ENCODE peak calls at places on chromosomes 4 and X, in nine cellular contexts. One of them, this sample, is unnamed.
A peak's percentile ranks its signal among the peaks of the same experiment; 100 is the strongest.

GRCh38 chr4:680931-681645 is 6.7 kb downstream of the MYL5 start:
- DNase-seq in neural crest cell: peak; percentile 52
- DNase-seq in GM20000: peak; percentile 89
- DNase-seq in upper lobe of right lung: peak; percentile 87
- DNase-seq in tibial artery: peak; percentile 61
- DNase-seq in DND-41: peak; percentile 67
- DNase-seq in GM23338: peak; percentile 77
- DNase-seq in right lobe of liver: no peak
- DNase-seq in dorsolateral prefrontal cortex: no peak
- DNase-seq in this sample: no peak

GRCh38 chr4:157808796-157809408 is 363.9 kb downstream of the GASK1B start:
- DNase-seq in neural crest cell: no peak
- DNase-seq in GM20000: no peak
- DNase-seq in upper lobe of right lung: no peak
- DNase-seq in tibial artery: no peak
- DNase-seq in DND-41: no peak
- DNase-seq in GM23338: no peak
- DNase-seq in right lobe of liver: no peak
- DNase-seq in dorsolateral prefrontal cortex: no peak
- DNase-seq in this sample: no peak

GRCh38 chr4:179750374-179750773 is 2308.1 kb upstream of the AGA start:
- DNase-seq in neural crest cell: no peak
- DNase-seq in GM20000: no peak
- DNase-seq in upper lobe of right lung: no peak
- DNase-seq in tibial artery: no peak
- DNase-seq in DND-41: no peak
- DNase-seq in GM23338: no peak
- DNase-seq in right lobe of liver: no peak
- DNase-seq in dorsolateral prefrontal cortex: no peak
- DNase-seq in this sample: no peak

GRCh38 chr4:128130621-128131020 is 69.5 kb downstream of the LARP1B start:
- DNase-seq in neural crest cell: no peak
- DNase-seq in GM20000: no peak
- DNase-seq in upper lobe of right lung: no peak
- DNase-seq in tibial artery: no peak
- DNase-seq in DND-41: no peak
- DNase-seq in GM23338: no peak
- DNase-seq in right lobe of liver: no peak
- DNase-seq in dorsolateral prefrontal cortex: no peak
- DNase-seq in this sample: no peak

GRCh38 chrX:111736571-111736970 is 55.6 kb downstream of the ALG13 start:
- DNase-seq in neural crest cell: no peak
- DNase-seq in GM20000: no peak
- DNase-seq in upper lobe of right lung: no peak
- DNase-seq in tibial artery: no peak
- DNase-seq in DND-41: no peak
- DNase-seq in GM23338: no peak
- DNase-seq in right lobe of liver: no peak
- DNase-seq in dorsolateral prefrontal cortex: no peak
- DNase-seq in this sample: no peak

GRCh38 chr4:126591583-126591982 is 1041.2 kb upstream of the INTU start:
- DNase-seq in neural crest cell: no peak
- DNase-seq in GM20000: no peak
- DNase-seq in upper lobe of right lung: no peak
- DNase-seq in tibial artery: no peak
- DNase-seq in DND-41: no peak
- DNase-seq in GM23338: no peak
- DNase-seq in right lobe of liver: no peak
- DNase-seq in dorsolateral prefrontal cortex: no peak
- DNase-seq in this sample: no peak

GRCh38 chr4:154490589-154491340 is 834 bp downstream of the DCHS2 start:
- DNase-seq in neural crest cell: peak; percentile 28
- DNase-seq in GM20000: peak; percentile 74
- DNase-seq in upper lobe of right lung: no peak
- DNase-seq in tibial artery: no peak
- DNase-seq in DND-41: no peak
- DNase-seq in GM23338: peak; percentile 57
- DNase-seq in right lobe of liver: no peak
- DNase-seq in dorsolateral prefrontal cortex: no peak
- DNase-seq in this sample: no peak

GRCh38 chr4:60313616-60314015 is 886.5 kb upstream of the ADGRL3 start:
- DNase-seq in neural crest cell: no peak
- DNase-seq in GM20000: no peak
- DNase-seq in upper lobe of right lung: no peak
- DNase-seq in tibial artery: no peak
- DNase-seq in DND-41: no peak
- DNase-seq in GM23338: no peak
- DNase-seq in right lobe of liver: no peak
- DNase-seq in dorsolateral prefrontal cortex: no peak
- DNase-seq in this sample: no peak

GRCh38 chrX:144531877-144532276 is 648.0 kb downstream of the UBE2NL start:
- DNase-seq in neural crest cell: no peak
- DNase-seq in GM20000: no peak
- DNase-seq in upper lobe of right lung: no peak
- DNase-seq in tibial artery: no peak
- DNase-seq in DND-41: no peak
- DNase-seq in GM23338: no peak
- DNase-seq in right lobe of liver: no peak
- DNase-seq in dorsolateral prefrontal cortex: no peak
- DNase-seq in this sample: no peak

GRCh38 chr4:24118031-24118430 is 228.2 kb upstream of the PPARGC1A start:
- DNase-seq in neural crest cell: no peak
- DNase-seq in GM20000: no peak
- DNase-seq in upper lobe of right lung: no peak
- DNase-seq in tibial artery: no peak
- DNase-seq in DND-41: no peak
- DNase-seq in GM23338: no peak
- DNase-seq in right lobe of liver: no peak
- DNase-seq in dorsolateral prefrontal cortex: no peak
- DNase-seq in this sample: no peak

GRCh38 chr4:169615467-169616106 is 3.2 kb upstream of the NEK1 start:
- DNase-seq in neural crest cell: no peak
- DNase-seq in GM20000: no peak
- DNase-seq in upper lobe of right lung: no peak
- DNase-seq in tibial artery: no peak
- DNase-seq in DND-41: no peak
- DNase-seq in GM23338: no peak
- DNase-seq in right lobe of liver: no peak
- DNase-seq in dorsolateral prefrontal cortex: no peak
- DNase-seq in this sample: no peak

GRCh38 chr4:91527056-91527455 is 776.7 kb upstream of the GRID2 start:
- DNase-seq in neural crest cell: no peak
- DNase-seq in GM20000: no peak
- DNase-seq in upper lobe of right lung: no peak
- DNase-seq in tibial artery: no peak
- DNase-seq in DND-41: no peak
- DNase-seq in GM23338: no peak
- DNase-seq in right lobe of liver: no peak
- DNase-seq in dorsolateral prefrontal cortex: no peak
- DNase-seq in this sample: no peak

GRCh38 chr4:144648042-144648441 is 2.1 kb downstream of the HHIP start:
- DNase-seq in neural crest cell: no peak
- DNase-seq in GM20000: no peak
- DNase-seq in upper lobe of right lung: no peak
- DNase-seq in tibial artery: no peak
- DNase-seq in DND-41: no peak
- DNase-seq in GM23338: peak; percentile 42
- DNase-seq in right lobe of liver: no peak
- DNase-seq in dorsolateral prefrontal cortex: no peak
- DNase-seq in this sample: no peak

GRCh38 chr4:8381814-8382581 is 58.5 kb downstream of the ACOX3 start:
- DNase-seq in neural crest cell: no peak
- DNase-seq in GM20000: no peak
- DNase-seq in upper lobe of right lung: no peak
- DNase-seq in tibial artery: no peak
- DNase-seq in DND-41: no peak
- DNase-seq in GM23338: no peak
- DNase-seq in right lobe of liver: no peak
- DNase-seq in dorsolateral prefrontal cortex: peak; percentile 18
- DNase-seq in this sample: no peak

GRCh38 chr4:80184791-80185756 is 12.2 kb upstream of the PRDM8 start:
- DNase-seq in neural crest cell: no peak
- DNase-seq in GM20000: peak; percentile 38
- DNase-seq in upper lobe of right lung: no peak
- DNase-seq in tibial artery: peak; percentile 28
- DNase-seq in DND-41: peak; percentile 58
- DNase-seq in GM23338: peak; percentile 70
- DNase-seq in right lobe of liver: no peak
- DNase-seq in dorsolateral prefrontal cortex: no peak
- DNase-seq in this sample: no peak

GRCh38 chr4:182916483-182917181 is 554 bp downstream of the DCTD start:
- DNase-seq in neural crest cell: peak; percentile 40
- DNase-seq in GM20000: peak; percentile 41
- DNase-seq in upper lobe of right lung: peak; percentile 86
- DNase-seq in tibial artery: peak; percentile 58
- DNase-seq in DND-41: peak; percentile 57
- DNase-seq in GM23338: peak; percentile 50
- DNase-seq in right lobe of liver: peak; percentile 60
- DNase-seq in dorsolateral prefrontal cortex: peak; percentile 48
- DNase-seq in this sample: no peak

GRCh38 chrX:54043696-54044125 is 562 bp downstream of the PHF8 start:
- DNase-seq in neural crest cell: no peak
- DNase-seq in GM20000: peak; percentile 15
- DNase-seq in upper lobe of right lung: peak; percentile 77
- DNase-seq in tibial artery: peak; percentile 22
- DNase-seq in DND-41: peak; percentile 40
- DNase-seq in GM23338: peak; percentile 49
- DNase-seq in right lobe of liver: no peak
- DNase-seq in dorsolateral prefrontal cortex: peak; percentile 28
- DNase-seq in this sample: no peak

GRCh38 chrX:123308663-123309062 is 124.6 kb downstream of the GRIA3 start:
- DNase-seq in neural crest cell: no peak
- DNase-seq in GM20000: no peak
- DNase-seq in upper lobe of right lung: no peak
- DNase-seq in tibial artery: no peak
- DNase-seq in DND-41: no peak
- DNase-seq in GM23338: no peak
- DNase-seq in right lobe of liver: no peak
- DNase-seq in dorsolateral prefrontal cortex: no peak
- DNase-seq in this sample: no peak

GRCh38 chr4:182140547-182140946 is 102.7 kb upstream of the TENM3 start:
- DNase-seq in neural crest cell: no peak
- DNase-seq in GM20000: no peak
- DNase-seq in upper lobe of right lung: no peak
- DNase-seq in tibial artery: no peak
- DNase-seq in DND-41: no peak
- DNase-seq in GM23338: peak; percentile 14
- DNase-seq in right lobe of liver: no peak
- DNase-seq in dorsolateral prefrontal cortex: no peak
- DNase-seq in this sample: no peak

GRCh38 chrX:38973327-38973726 is 172.1 kb downstream of the MID1IP1 start:
- DNase-seq in neural crest cell: no peak
- DNase-seq in GM20000: no peak
- DNase-seq in upper lobe of right lung: peak; percentile 57
- DNase-seq in tibial artery: no peak
- DNase-seq in DND-41: no peak
- DNase-seq in GM23338: no peak
- DNase-seq in right lobe of liver: no peak
- DNase-seq in dorsolateral prefrontal cortex: no peak
- DNase-seq in this sample: no peak

DNA sequence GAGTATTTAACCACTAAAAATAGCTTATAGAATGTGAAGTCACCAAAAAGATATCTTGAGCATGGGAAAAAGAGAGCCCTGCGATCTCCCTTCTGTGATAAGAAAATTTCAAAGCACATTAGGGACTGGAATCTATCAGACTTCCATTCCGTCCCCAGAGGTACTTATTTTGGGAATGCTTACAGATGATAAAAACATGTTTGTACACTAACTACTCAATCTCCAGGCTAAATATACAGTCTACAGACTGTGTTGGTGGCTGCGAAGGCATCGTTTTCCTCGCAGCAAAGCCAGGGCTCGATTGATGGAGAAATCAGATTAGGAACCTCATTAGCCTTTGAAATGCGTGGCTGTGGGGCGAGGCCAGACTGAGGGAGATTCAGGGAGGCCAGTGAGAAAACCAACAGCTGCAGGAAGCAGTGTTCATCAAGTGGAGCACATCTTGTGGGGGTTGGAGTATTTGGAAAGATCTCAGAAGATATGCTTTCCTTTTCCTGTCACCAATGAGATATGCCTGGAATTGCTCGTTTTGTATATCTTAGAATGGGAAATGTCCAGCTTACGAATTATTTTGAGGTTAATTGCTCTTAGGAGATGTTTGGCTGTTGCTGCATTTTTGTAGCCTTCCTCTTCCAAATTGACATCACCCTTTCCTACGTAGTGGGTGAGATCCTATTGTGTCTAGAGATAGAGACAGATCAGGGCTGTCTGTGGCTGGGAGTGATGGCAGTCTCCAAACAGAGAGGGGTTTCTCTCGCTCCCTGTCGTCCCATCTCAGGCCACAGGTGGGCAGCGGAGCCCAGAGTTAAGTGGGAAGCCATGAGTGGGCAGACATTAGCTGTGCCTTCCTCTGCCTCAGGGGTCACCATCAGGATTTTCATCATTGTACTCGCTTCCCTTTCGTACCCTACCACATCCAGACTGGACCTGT is 225.0 kb upstream of the FAT1 start:
- DNase-seq in neural crest cell: peak; percentile 41
- DNase-seq in GM20000: no peak
- DNase-seq in upper lobe of right lung: no peak
- DNase-seq in tibial artery: no peak
- DNase-seq in DND-41: no peak
- DNase-seq in GM23338: peak; percentile 70
- DNase-seq in right lobe of liver: no peak
- DNase-seq in dorsolateral prefrontal cortex: no peak
- DNase-seq in this sample: no peak
- TF ChIP-seq CTCF in neural crest cell: peak; percentile 55
- TF ChIP-seq CTCF in GM20000: no peak
- TF ChIP-seq CTCF in upper lobe of right lung: peak; percentile 27
- TF ChIP-seq CTCF in tibial artery: peak; percentile 18
- TF ChIP-seq CTCF in DND-41: peak; percentile 11
- TF ChIP-seq CTCF in GM23338: peak; percentile 66
- TF ChIP-seq CTCF in right lobe of liver: no peak
- TF ChIP-seq CTCF in dorsolateral prefrontal cortex: no peak
- TF ChIP-seq CTCF in this sample: peak; percentile 35

GRCh38 chr4:39464886-39465501 is 6.1 kb downstream of the LIAS start:
- DNase-seq in neural crest cell: no peak
- DNase-seq in GM20000: no peak
- DNase-seq in upper lobe of right lung: no peak
- DNase-seq in tibial artery: no peak
- DNase-seq in DND-41: no peak
- DNase-seq in GM23338: no peak
- DNase-seq in right lobe of liver: no peak
- DNase-seq in dorsolateral prefrontal cortex: no peak
- DNase-seq in this sample: no peak
- TF ChIP-seq CTCF in neural crest cell: no peak
- TF ChIP-seq CTCF in GM20000: no peak
- TF ChIP-seq CTCF in upper lobe of right lung: no peak
- TF ChIP-seq CTCF in tibial artery: no peak
- TF ChIP-seq CTCF in DND-41: no peak
- TF ChIP-seq CTCF in GM23338: no peak
- TF ChIP-seq CTCF in right lobe of liver: no peak
- TF ChIP-seq CTCF in dorsolateral prefrontal cortex: no peak
- TF ChIP-seq CTCF in this sample: no peak

GRCh38 chr4:73257995-73258667 is 467 bp downstream of the ANKRD17 start:
- DNase-seq in neural crest cell: no peak
- DNase-seq in GM20000: no peak
- DNase-seq in upper lobe of right lung: no peak
- DNase-seq in tibial artery: peak; percentile 26
- DNase-seq in DND-41: peak; percentile 42
- DNase-seq in GM23338: peak; percentile 46
- DNase-seq in right lobe of liver: no peak
- DNase-seq in dorsolateral prefrontal cortex: no peak
- DNase-seq in this sample: no peak
- TF ChIP-seq CTCF in neural crest cell: no peak
- TF ChIP-seq CTCF in GM20000: peak; percentile 42
- TF ChIP-seq CTCF in upper lobe of right lung: no peak
- TF ChIP-seq CTCF in tibial artery: no peak
- TF ChIP-seq CTCF in DND-41: peak; percentile 45
- TF ChIP-seq CTCF in GM23338: no peak
- TF ChIP-seq CTCF in right lobe of liver: peak; percentile 10
- TF ChIP-seq CTCF in dorsolateral prefrontal cortex: peak; percentile 61
- TF ChIP-seq CTCF in this sample: no peak

GRCh38 chr4:114780205-114780604 is 181.6 kb downstream of the UGT8 start:
- DNase-seq in neural crest cell: no peak
- DNase-seq in GM20000: no peak
- DNase-seq in upper lobe of right lung: no peak
- DNase-seq in tibial artery: no peak
- DNase-seq in DND-41: no peak
- DNase-seq in GM23338: peak; percentile 80
- DNase-seq in right lobe of liver: no peak
- DNase-seq in dorsolateral prefrontal cortex: no peak
- DNase-seq in this sample: no peak
- TF ChIP-seq CTCF in neural crest cell: peak; percentile 73
- TF ChIP-seq CTCF in GM20000: peak; percentile 19
- TF ChIP-seq CTCF in upper lobe of right lung: no peak
- TF ChIP-seq CTCF in tibial artery: no peak
- TF ChIP-seq CTCF in DND-41: peak; percentile 18
- TF ChIP-seq CTCF in GM23338: peak; percentile 93
- TF ChIP-seq CTCF in right lobe of liver: no peak
- TF ChIP-seq CTCF in dorsolateral prefrontal cortex: peak; percentile 31
- TF ChIP-seq CTCF in this sample: no peak